ENCODE peak calls at places on chromosomes 11 and 22, in six cellular contexts. G is ovary, R is fibroblast of villous mesenchyme, H is fibroblast of mammary gland, J is psoas muscle, D is transverse colon. Z is an unnamed sample.

GRCh38 chr11:78465169-78465942 is 47.7 kb upstream of the GAB2 start:
- DNase-seq in G (no peak), R (no peak), H (no peak), J (no peak), D (peak; percentile 35), Z (no peak)

GRCh38 chr11:121426476-121427454 is 25.3 kb upstream of the SORL1 start:
- DNase-seq in G (peak; percentile 51), R (no peak), H (no peak), J (peak; percentile 43), D (peak; percentile 56), Z (no peak)

GRCh38 chr22:44950806-44951509 is 58.8 kb downstream of the PHF21B start:
- DNase-seq in G (no peak), R (no peak), H (no peak), J (no peak), D (no peak), Z (no peak)

GRCh38 chr11:116481126-116481644 is 291.6 kb downstream of the BUD13 start:
- DNase-seq in G (no peak), R (no peak), H (no peak), J (no peak), D (no peak), Z (no peak)

GRCh38 chr11:2612884-2613571 is 86.8 kb downstream of the KCNQ1OT1 start:
- DNase-seq in G (no peak), R (peak; percentile 49), H (peak; percentile 0), J (no peak), D (no peak), Z (no peak)

GRCh38 chr22:46369716-46370583 is 34.4 kb downstream of the TRMU start:
- DNase-seq in G (no peak), R (no peak), H (no peak), J (no peak), D (no peak), Z (no peak)

GRCh38 chr11:2800655-2801531 is 84.7 kb downstream of the CDKN1C start:
- DNase-seq in G (peak; percentile 13), R (no peak), H (no peak), J (peak; percentile 9), D (peak; percentile 3), Z (no peak)

GRCh38 chr11:130945945-130946344 is 29.7 kb upstream of the SNX19 start:
- DNase-seq in G (no peak), R (peak; percentile 61), H (peak; percentile 97), J (peak; percentile 59), D (peak; percentile 10), Z (peak; percentile 81)

GRCh38 chr22:18973264-18974031 is 37.4 kb upstream of the PRODH start:
- DNase-seq in G (no peak), R (no peak), H (no peak), J (no peak), D (no peak), Z (no peak)

GRCh38 chr11:11137339-11137738 is 215.7 kb downstream of the CSNK2A3 start:
- DNase-seq in G (no peak), R (no peak), H (no peak), J (no peak), D (no peak), Z (no peak)

GRCh38 chr11:131808466-131808865 is 438.1 kb downstream of the NTM start:
- DNase-seq in G (no peak), R (no peak), H (no peak), J (no peak), D (no peak), Z (no peak)

GRCh38 chr11:20029193-20029592 is 131.1 kb downstream of the DBX1 start:
- DNase-seq in G (no peak), R (no peak), H (no peak), J (no peak), D (no peak), Z (no peak)

GRCh38 chr11:125923012-125923579 is 18.8 kb downstream of the DDX25 start:
- DNase-seq in G (peak; percentile 82), R (peak; percentile 74), H (peak; percentile 75), J (peak; percentile 39), D (peak; percentile 68), Z (peak; percentile 78)

GRCh38 chr11:57982763-57983162 is 40.9 kb upstream of the OR9Q1 start:
- DNase-seq in G (no peak), R (no peak), H (no peak), J (no peak), D (no peak), Z (no peak)

GRCh38 chr11:66619080-66619554 is 2.7 kb downstream of the RBM14 start:
- DNase-seq in G (no peak), R (peak; percentile 93), H (peak; percentile 58), J (no peak), D (no peak), Z (peak; percentile 88)

GRCh38 chr11:111819161-111820058 is 52.0 kb downstream of the ALG9 start:
- DNase-seq in G (no peak), R (peak; percentile 99), H (peak; percentile 97), J (peak; percentile 37), D (peak; percentile 34), Z (peak; percentile 41)

GRCh38 chr11:110463153-110463552 is 33.4 kb downstream of the FDX1 start:
- DNase-seq in G (peak; percentile 51), R (peak; percentile 67), H (peak; percentile 64), J (peak; percentile 51), D (peak; percentile 46), Z (peak; percentile 79)

GRCh38 chr22:38124236-38124974 is 13.9 kb upstream of the BAIAP2L2 start:
- DNase-seq in G (no peak), R (no peak), H (no peak), J (no peak), D (no peak), Z (no peak)

GRCh38 chr22:42281706-42282251 is 11.3 kb upstream of the TCF20 start:
- DNase-seq in G (no peak), R (no peak), H (no peak), J (no peak), D (no peak), Z (no peak)

GRCh38 chr11:77467233-77467632 is 6.7 kb downstream of the PAK1 start:
- DNase-seq in G (no peak), R (no peak), H (peak; percentile 34), J (no peak), D (no peak), Z (no peak)

GRCh38 chr22:35443790-35444684 is 44.1 kb downstream of the MCM5 start:
- DNase-seq in G (no peak), R (no peak), H (no peak), J (no peak), D (no peak), Z (no peak)

GRCh38 chr11:10908215-10908990 is 50.5 kb upstream of the ZBED5 start:
- DNase-seq in G (no peak), R (peak; percentile 76), H (peak; percentile 91), J (no peak), D (no peak), Z (peak; percentile 85)

GRCh38 chr11:63901660-63902059 is 15.3 kb downstream of the RCOR2 start:
- DNase-seq in G (no peak), R (peak; percentile 44), H (peak; percentile 50), J (no peak), D (no peak), Z (peak; percentile 51)

GRCh38 chr11:34792814-34793241 is 123.4 kb downstream of the APIP start:
- DNase-seq in G (no peak), R (no peak), H (peak; percentile 19), J (no peak), D (no peak), Z (no peak)

GRCh38 chr11:100680070-100680469 is 7.0 kb upstream of the ARHGAP42 start:
- DNase-seq in G (no peak), R (no peak), H (no peak), J (no peak), D (no peak), Z (no peak)

GRCh38 chr11:12585861-12586260 is 88.4 kb upstream of the TEAD1 start:
- DNase-seq in G (no peak), R (no peak), H (peak; percentile 23), J (no peak), D (no peak), Z (no peak)

GRCh38 chr22:31300896-31301295 is 8.6 kb upstream of the PIK3IP1 start:
- DNase-seq in G (no peak), R (no peak), H (no peak), J (no peak), D (no peak), Z (no peak)
- TF ChIP-seq CTCF in G (no peak), R (no peak), H (no peak), J (no peak), D (no peak), Z (no peak)

GRCh38 chr22:32811788-32812187 is 10.3 kb downstream of the TIMP3 start:
- DNase-seq in G (no peak), R (no peak), H (no peak), J (no peak), D (no peak), Z (no peak)
- H3K4me3 ChIP-seq in G (no peak overlapping the region), R (no peak overlapping the region), H (no peak overlapping the region), J (no peak overlapping the region), D (no peak overlapping the region), Z (no peak overlapping the region)

DNA sequence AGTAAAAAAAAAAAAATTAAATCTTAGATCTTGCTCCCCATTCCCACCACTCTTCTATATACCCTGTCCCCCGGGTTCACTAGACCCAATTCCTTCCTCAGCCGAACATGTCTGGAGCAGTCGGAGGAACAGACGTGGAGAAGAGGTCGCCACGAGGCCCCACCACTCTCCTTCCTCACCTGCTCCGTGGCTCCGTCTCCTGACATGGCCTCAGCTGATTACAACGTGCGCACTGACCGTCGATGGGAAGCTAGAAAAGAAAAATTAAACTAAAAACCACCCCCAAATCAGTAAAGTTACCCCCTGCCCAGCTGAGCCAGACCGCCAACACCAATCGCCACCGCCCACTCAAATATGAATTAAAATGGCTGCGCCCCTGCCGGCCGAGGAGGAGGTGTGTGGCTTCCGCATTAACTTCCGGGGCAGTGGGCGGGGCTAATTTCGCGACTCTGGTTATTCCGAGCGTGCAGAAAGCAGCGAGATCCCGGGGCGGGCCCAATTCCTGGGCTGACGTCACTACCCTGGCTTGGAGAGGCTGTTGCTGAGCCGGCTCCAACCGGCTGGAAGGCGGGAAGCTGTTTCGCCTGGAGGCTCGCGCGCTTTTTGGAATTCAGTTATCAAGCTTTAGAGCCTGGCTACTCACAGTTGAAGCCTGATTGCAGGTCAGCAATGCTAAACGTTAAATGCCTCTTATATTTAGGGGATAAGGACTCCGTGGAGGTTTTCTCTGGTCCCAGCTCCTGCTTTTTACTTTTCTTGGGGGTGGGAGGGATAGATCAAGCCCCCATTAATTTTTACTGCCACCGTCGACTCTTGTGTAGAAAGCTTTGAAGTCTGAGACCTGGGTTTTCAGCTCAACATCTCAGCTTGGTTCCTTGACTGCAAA is at the start of gene CSTF3:
- DNase-seq in G (peak; percentile 100), R (peak; percentile 99), H (peak; percentile 98), J (peak; percentile 100), D (peak; percentile 100), Z (peak; percentile 99)
- TF ChIP-seq CTCF in G (peak; percentile 79), R (peak; percentile 44), H (peak; percentile 16), J (peak; percentile 50), D (peak; percentile 64), Z (peak; percentile 19)

DNA sequence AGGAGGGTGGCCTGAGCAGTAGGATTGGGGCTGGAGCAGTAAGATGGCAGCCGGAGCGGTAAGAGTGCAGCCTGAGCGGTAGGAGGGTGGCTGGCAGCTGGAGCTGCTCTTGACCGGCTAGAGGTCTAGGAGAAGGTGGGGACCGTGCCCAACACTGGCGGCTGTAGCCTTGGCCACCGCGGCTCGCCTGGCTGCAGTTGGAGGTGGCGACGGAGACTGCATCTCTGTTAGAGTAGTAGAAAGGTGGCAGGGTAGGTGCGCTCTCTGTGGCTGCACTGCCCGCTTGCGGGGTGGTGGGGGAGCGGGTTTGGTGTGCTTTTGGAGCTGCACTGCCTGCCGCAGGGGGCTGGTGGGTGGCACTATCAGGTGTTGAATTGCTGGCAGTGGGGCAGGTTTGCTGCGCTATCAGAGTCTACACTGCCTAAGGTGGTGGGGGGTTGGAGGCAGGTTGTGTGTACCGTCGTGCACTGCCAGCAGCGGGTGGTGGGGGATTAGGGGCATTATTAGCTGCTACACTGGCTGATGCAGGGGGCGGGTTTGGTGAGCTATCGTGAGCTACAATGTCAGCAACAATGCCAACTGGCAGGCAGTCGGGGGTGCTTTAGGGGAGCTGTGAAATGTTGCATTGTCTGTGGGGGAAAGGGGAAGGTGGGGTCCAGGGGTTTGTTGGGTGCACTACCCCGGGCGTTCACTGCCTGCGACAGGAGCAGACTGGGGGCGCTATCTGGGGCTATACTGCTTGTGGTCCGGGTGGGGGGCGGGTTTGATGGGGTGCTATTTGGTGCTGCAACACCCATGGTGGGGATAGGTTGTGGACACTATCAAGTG is 4461.3 kb upstream of the OR11H1 start:
- DNase-seq in G (peak; percentile 28), R (no peak), H (no peak), J (no peak), D (no peak), Z (no peak)
- H3K4me3 ChIP-seq in G (no peak overlapping the region), R (no peak overlapping the region), H (no peak overlapping the region), J (no peak overlapping the region), D (no peak overlapping the region), Z (no peak overlapping the region)

Z was measured in fibroblast of pulmonary artery.